ENCODE peak calls at places on chromosomes 1 and 21, in five cellular contexts. C, W, D, J and Z are unnamed samples.

GRCh38 chr1:162016616-162017015 is 7.1 kb downstream of the OLFML2B start:
- DNase-seq in C (no peak), W (no peak), D (no peak), J (no peak), Z (no peak)

GRCh38 chr1:68291763-68292384 is 59.6 kb upstream of the WLS start:
- DNase-seq in C (no peak), W (no peak), D (peak), J (no peak), Z (no peak)

GRCh38 chr1:67367370-67368345 is 60.0 kb downstream of the IL12RB2 start:
- DNase-seq in C (no peak), W (no peak), D (peak), J (no peak), Z (no peak)

GRCh38 chr1:18941221-18942141 is 15.0 kb downstream of the IFFO2 start:
- DNase-seq in C (no peak), W (no peak), D (peak), J (no peak), Z (no peak)

GRCh38 chr1:228905579-228905978 is 170.3 kb downstream of the RHOU start:
- DNase-seq in C (no peak), W (no peak), D (peak), J (no peak), Z (no peak)

GRCh38 chr1:205248793-205249601 is 21.3 kb downstream of the TMCC2 start:
- DNase-seq in C (no peak), W (no peak), D (peak), J (no peak), Z (no peak)

GRCh38 chr1:22108343-22109135 is 34.4 kb downstream of the WNT4 start:
- DNase-seq in C (no peak), W (no peak), D (peak), J (no peak), Z (no peak)

GRCh38 chr1:63663301-63663700 is 70.1 kb downstream of the PGM1 start:
- DNase-seq in C (no peak), W (no peak), D (no peak), J (no peak), Z (no peak)

GRCh38 chr21:30164796-30165195 is 1.8 kb downstream of the CLDN17 start:
- DNase-seq in C (no peak), W (no peak), D (no peak), J (no peak), Z (no peak)

GRCh38 chr1:218886472-218886871 is 287.2 kb upstream of the LYPLAL1 start:
- DNase-seq in C (no peak), W (no peak), D (peak), J (no peak), Z (no peak)

GRCh38 chr1:87273291-87273690 is 55.4 kb upstream of the LMO4 start:
- DNase-seq in C (no peak), W (no peak), D (no peak), J (no peak), Z (no peak)

GRCh38 chr1:70504176-70504820 is 93.2 kb downstream of the CTH start:
- DNase-seq in C (no peak), W (no peak), D (peak), J (no peak), Z (no peak)

GRCh38 chr1:206002833-206003532 is at the start of gene RAB7B:
- DNase-seq in C (no peak), W (no peak), D (peak), J (no peak), Z (no peak)

GRCh38 chr1:166350490-166350889 is 183.7 kb upstream of the FAM78B start:
- DNase-seq in C (no peak), W (no peak), D (no peak), J (no peak), Z (no peak)

GRCh38 chr1:116338400-116338799 is 34.6 kb upstream of the ATP1A1 start:
- DNase-seq in C (no peak), W (no peak), D (no peak), J (no peak), Z (no peak)

GRCh38 chr1:160521554-160521953 is 1.5 kb downstream of the SLAMF6 start:
- DNase-seq in C (no peak), W (no peak), D (no peak), J (no peak), Z (no peak)

GRCh38 chr1:160522136-160522535 is 919 bp downstream of the SLAMF6 start:
- DNase-seq in C (no peak), W (no peak), D (no peak), J (no peak), Z (no peak)

GRCh38 chr1:160520999-160521398 is 2.1 kb downstream of the SLAMF6 start:
- DNase-seq in C (no peak), W (no peak), D (no peak), J (no peak), Z (no peak)

GRCh38 chr1:160520582-160520981 is 2.5 kb downstream of the SLAMF6 start:
- DNase-seq in C (no peak), W (no peak), D (no peak), J (no peak), Z (no peak)

GRCh38 chr1:160519542-160520435 is 3.3 kb downstream of the SLAMF6 start:
- DNase-seq in C (no peak), W (no peak), D (no peak), J (no peak), Z (no peak)
- TF ChIP-seq CTCF in C (peak), W (no peak), D (no peak), J (peak), Z (peak)

GRCh38 chr21:45366476-45366875 is 38.5 kb upstream of the COL18A1 start:
- DNase-seq in C (no peak), W (no peak), D (no peak), J (no peak), Z (no peak)

GRCh38 chr21:45365608-45366241 is 39.2 kb upstream of the COL18A1 start:
- DNase-seq in C (no peak), W (no peak), D (peak), J (no peak), Z (no peak)

GRCh38 chr21:45365186-45365607 is 39.8 kb upstream of the COL18A1 start:
- DNase-seq in C (no peak), W (no peak), D (no peak), J (no peak), Z (no peak)

GRCh38 chr21:45367402-45368351 is 37.3 kb upstream of the COL18A1 start:
- DNase-seq in C (no peak), W (no peak), D (no peak), J (no peak), Z (no peak)

GRCh38 chr21:45366931-45367401 is 38.0 kb upstream of the COL18A1 start:
- DNase-seq in C (no peak), W (no peak), D (peak), J (no peak), Z (no peak)
- TF ChIP-seq CTCF in C (no peak), W (no peak), D (peak), J (no peak), Z (no peak)

DNA sequence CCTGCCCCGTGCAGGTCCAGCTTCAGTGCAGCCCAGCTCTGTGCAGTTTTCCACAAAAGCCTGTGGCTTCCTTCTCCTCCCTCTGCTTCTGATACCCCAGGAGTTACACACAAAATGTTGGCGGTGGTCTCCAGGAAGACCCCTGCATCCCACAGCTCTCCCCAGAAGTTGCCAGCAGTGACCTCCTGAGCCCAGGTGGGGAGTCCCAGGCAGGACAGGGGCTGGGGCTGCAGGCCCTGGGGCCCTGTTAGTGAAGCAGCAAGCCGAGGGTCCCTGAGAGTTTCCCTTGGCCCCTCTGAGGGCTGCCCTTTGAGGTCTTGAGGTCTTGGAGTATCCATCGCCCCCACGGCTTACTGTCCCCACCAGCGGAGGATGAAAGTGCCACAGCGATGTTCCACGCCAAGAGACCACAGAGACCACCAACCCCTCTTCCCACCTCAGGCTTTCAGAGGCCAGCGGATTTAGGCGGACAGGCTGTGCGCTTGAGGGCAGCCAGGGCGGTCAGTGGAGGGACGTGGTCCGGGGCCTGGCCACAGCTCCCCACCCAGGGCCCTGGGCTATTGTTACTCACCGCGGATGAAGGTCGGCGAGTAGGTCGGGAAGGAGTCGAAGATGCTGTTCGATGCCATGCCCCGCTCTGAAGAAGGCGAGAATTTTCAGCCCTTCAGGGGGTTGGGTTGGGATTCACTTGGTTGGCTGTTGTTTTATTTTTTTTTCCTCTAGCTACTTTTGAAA is 34.0 kb upstream of the RUNX3 start:
- DNase-seq in C (no peak), W (no peak), D (no peak), J (no peak), Z (no peak)
- TF ChIP-seq CTCF in C (no peak), W (no peak), D (no peak), J (no peak), Z (no peak)

GRCh38 chr1:71650126-71650525 is 569.3 kb upstream of the ZRANB2 start:
- DNase-seq in C (no peak), W (no peak), D (no peak), J (no peak), Z (no peak)
- TF ChIP-seq CTCF in C (no peak), W (no peak), D (no peak), J (no peak), Z (no peak)

GRCh38 chr1:220544901-220545303 is 17.0 kb downstream of the MARK1 start:
- DNase-seq in C (no peak), W (no peak), D (no peak), J (no peak), Z (no peak)
- TF ChIP-seq CTCF in C (no peak), W (no peak), D (peak), J (peak), Z (peak)

GRCh38 chr21:45981641-45982255 is at the start of gene COL6A1:
- DNase-seq in C (peak), W (peak), D (no peak), J (peak), Z (peak)

GRCh38 chr21:45980697-45981096 is 873 bp upstream of the COL6A1 start:
- DNase-seq in C (no peak), W (no peak), D (no peak), J (no peak), Z (no peak)

GRCh38 chr21:45982256-45982757 is 737 bp downstream of the COL6A1 start:
- DNase-seq in C (no peak), W (peak), D (no peak), J (no peak), Z (no peak)

GRCh38 chr21:45980271-45980670 is 1.3 kb upstream of the COL6A1 start:
- DNase-seq in C (no peak), W (no peak), D (no peak), J (no peak), Z (no peak)

GRCh38 chr21:45981154-45981606 is 390 bp upstream of the COL6A1 start:
- DNase-seq in C (peak), W (peak), D (peak), J (peak), Z (peak)
- TF ChIP-seq CTCF in C (no peak), W (no peak), D (no peak), J (no peak), Z (no peak)